ENCODE peak calls at places on chromosomes 13 and 19, in seven cellular contexts. U, Z, B, J, C, V and K are unnamed samples.

GRCh38 chr13:48892311-48892710 is 83.4 kb upstream of the FNDC3A start:
- DNase-seq in U (no peak), Z (no peak), B (no peak), J (peak; percentile 94), C (no peak), V (no peak), K (no peak)

GRCh38 chr13:25687622-25688225 is 315.9 kb downstream of the ATP8A2 start:
- DNase-seq in U (no peak), Z (no peak), B (no peak), J (no peak), C (no peak), V (no peak), K (no peak)

GRCh38 chr13:88124142-88124541 is 453.0 kb downstream of the SLITRK5 start:
- DNase-seq in U (no peak), Z (no peak), B (no peak), J (no peak), C (no peak), V (no peak), K (no peak)

GRCh38 chr13:102198418-102199322 is 203.2 kb downstream of the FGF14 start:
- DNase-seq in U (no peak), Z (no peak), B (no peak), J (peak; percentile 36), C (no peak), V (no peak), K (no peak)

GRCh38 chr19:29596885-29597525 is 9.1 kb upstream of the POP4 start:
- DNase-seq in U (no peak), Z (no peak), B (no peak), J (peak; percentile 34), C (peak; percentile 37), V (no peak), K (no peak)

GRCh38 chr13:52711277-52711676 is 28.3 kb downstream of the CNMD start:
- DNase-seq in U (no peak), Z (no peak), B (no peak), J (no peak), C (no peak), V (no peak), K (no peak)

GRCh38 chr13:42893346-42893745 is 98.7 kb downstream of the EPSTI1 start:
- DNase-seq in U (no peak), Z (no peak), B (no peak), J (peak; percentile 73), C (no peak), V (no peak), K (no peak)

GRCh38 chr19:39150807-39151206 is 25.2 kb downstream of the PAK4 start:
- DNase-seq in U (no peak), Z (no peak), B (no peak), J (no peak), C (no peak), V (no peak), K (no peak)

GRCh38 chr13:23621316-23621645 is 51.1 kb downstream of the TNFRSF19 start:
- DNase-seq in U (no peak), Z (no peak), B (no peak), J (peak; percentile 95), C (no peak), V (no peak), K (no peak)

GRCh38 chr13:82615043-82615442 is 1267.2 kb downstream of the SLITRK1 start:
- DNase-seq in U (no peak), Z (no peak), B (no peak), J (no peak), C (no peak), V (no peak), K (no peak)

GRCh38 chr19:35542209-35542608 is 3.2 kb upstream of the TMEM147 start:
- DNase-seq in U (no peak), Z (no peak), B (no peak), J (no peak), C (no peak), V (no peak), K (no peak)

GRCh38 chr19:16627194-16627927 is 643 bp downstream of the MED26 start:
- DNase-seq in U (no peak), Z (peak; percentile 20), B (no peak), J (peak; percentile 20), C (peak; percentile 24), V (peak; percentile 5), K (peak; percentile 57)

GRCh38 chr19:4115818-4116385 is 8.0 kb downstream of the MAP2K2 start:
- DNase-seq in U (no peak), Z (no peak), B (no peak), J (no peak), C (no peak), V (no peak), K (no peak)

GRCh38 chr13:111537843-111538499 is 217.5 kb downstream of the TEX29 start:
- DNase-seq in U (peak; percentile 58), Z (no peak), B (no peak), J (no peak), C (no peak), V (no peak), K (no peak)

GRCh38 chr13:41905600-41906254 is 55.2 kb downstream of the VWA8 start:
- DNase-seq in U (no peak), Z (no peak), B (peak; percentile 30), J (peak; percentile 68), C (peak; percentile 18), V (no peak), K (no peak)

GRCh38 chr13:80132741-80133601 is 208.0 kb downstream of the SPRY2 start:
- DNase-seq in U (no peak), Z (no peak), B (no peak), J (no peak), C (peak; percentile 79), V (peak; percentile 23), K (peak; percentile 29)

GRCh38 chr19:2253106-2254051 is 2.8 kb downstream of the JSRP1 start:
- DNase-seq in U (no peak), Z (peak; percentile 37), B (no peak), J (no peak), C (peak; percentile 59), V (peak; percentile 41), K (no peak)

GRCh38 chr13:30142502-30143211 is 164.7 kb downstream of the KATNAL1 start:
- DNase-seq in U (no peak), Z (no peak), B (peak; percentile 86), J (peak; percentile 91), C (no peak), V (no peak), K (no peak)

GRCh38 chr13:112204376-112204775 is 137.4 kb downstream of the SOX1 start:
- DNase-seq in U (no peak), Z (no peak), B (no peak), J (no peak), C (no peak), V (no peak), K (no peak)

GRCh38 chr13:48975101-48975925 is at the start of gene FNDC3A:
- DNase-seq in U (peak; percentile 81), Z (peak; percentile 87), B (peak; percentile 16), J (peak; percentile 63), C (peak; percentile 88), V (peak; percentile 14), K (peak; percentile 76)

GRCh38 chr13:112545866-112546265 is 42.1 kb downstream of the TUBGCP3 start:
- DNase-seq in U (no peak), Z (no peak), B (peak; percentile 15), J (peak; percentile 68), C (no peak), V (no peak), K (no peak)

GRCh38 chr19:20923077-20923871 is at the start of gene ZNF85:
- DNase-seq in U (peak; percentile 94), Z (peak; percentile 91), B (peak; percentile 73), J (peak; percentile 91), C (peak; percentile 93), V (peak; percentile 81), K (peak; percentile 86)
- TF ChIP-seq CTCF in U (no peak), Z (no peak), B (no peak), J (no peak), C (no peak), V (no peak), K (no peak)

DNA sequence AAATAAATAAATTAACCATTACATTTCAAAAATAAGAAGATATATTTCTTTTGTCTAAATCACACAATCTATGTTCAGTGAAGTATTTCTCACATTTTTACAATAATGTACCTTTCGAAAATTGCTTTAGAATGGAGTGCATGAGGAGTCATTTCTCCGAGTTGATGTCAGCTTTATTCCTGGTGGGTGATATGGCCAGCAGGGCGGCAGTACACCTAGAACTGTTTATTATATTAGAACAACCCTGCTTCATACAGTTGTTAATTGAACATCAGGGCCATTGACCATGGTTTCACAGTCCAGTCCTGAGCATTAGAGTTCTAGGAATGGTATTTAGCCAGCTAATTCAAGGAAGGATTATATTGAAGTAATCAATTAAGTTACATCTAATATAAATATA is 696.3 kb upstream of the SLC10A2 start:
- DNase-seq in U (no peak), Z (no peak), B (no peak), J (no peak), C (no peak), V (no peak), K (no peak)
- TF ChIP-seq CTCF in U (no peak), Z (peak; percentile 35), B (no peak), J (no peak), C (no peak), V (peak; percentile 29), K (peak; percentile 27)

GRCh38 chr19:49363265-49364082 is at the start of gene DKKL1:
- DNase-seq in U (peak; percentile 100), Z (peak; percentile 100), B (peak; percentile 98), J (peak; percentile 99), C (peak; percentile 100), V (peak; percentile 100), K (peak; percentile 90)
- TF ChIP-seq CTCF in U (no peak), Z (no peak), B (peak; percentile 22), J (peak; percentile 42), C (peak; percentile 6), V (peak; percentile 22), K (peak; percentile 14)

GRCh38 chr19:10655457-10656312 is 1.5 kb downstream of the ILF3 start:
- DNase-seq in U (no peak), Z (peak; percentile 46), B (no peak), J (peak; percentile 49), C (peak; percentile 28), V (no peak), K (no peak)
- TF ChIP-seq CTCF in U (no peak), Z (no peak), B (no peak), J (peak; percentile 36), C (no peak), V (no peak), K (no peak)

DNA sequence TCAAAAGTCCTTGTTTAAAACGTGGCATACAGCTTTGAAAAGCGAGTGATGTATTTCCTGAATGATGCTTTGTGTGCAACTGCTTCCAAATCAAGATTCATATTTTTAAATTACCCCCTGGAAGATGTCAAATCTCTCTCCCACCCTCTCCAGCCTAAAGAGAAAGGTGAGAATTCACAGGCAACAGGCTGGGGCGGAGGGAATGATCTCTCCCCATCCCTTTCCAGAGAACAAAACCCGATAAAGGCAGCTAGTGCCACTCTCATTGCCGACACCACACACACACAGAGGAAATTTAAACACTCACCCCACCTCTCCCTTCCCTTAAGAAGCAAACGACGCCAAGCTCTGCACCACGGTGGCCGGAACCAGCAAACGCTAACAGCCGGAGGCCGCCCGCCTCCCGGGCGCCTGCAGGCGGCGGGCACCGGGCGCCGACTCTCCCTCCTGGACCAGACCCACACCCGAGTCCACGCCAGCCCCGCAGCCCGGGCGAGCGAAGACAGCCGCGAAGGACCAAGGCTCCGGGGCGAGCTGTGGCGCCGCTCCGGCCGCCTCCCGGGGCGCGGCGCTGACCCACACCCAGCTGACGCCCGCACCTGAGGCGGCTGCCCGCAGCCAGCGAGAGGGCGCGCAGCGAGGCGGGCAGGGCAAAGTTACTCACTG is 485 bp downstream of the LNX2 start:
- DNase-seq in U (peak; percentile 83), Z (peak; percentile 59), B (no peak), J (no peak), C (no peak), V (peak; percentile 23), K (no peak)
- TF ChIP-seq CTCF in U (peak; percentile 20), Z (no peak), B (peak; percentile 23), J (no peak), C (peak; percentile 25), V (peak; percentile 54), K (no peak)